ENCODE peak calls at places on chromosomes 5 and 9, in four cellular contexts. One of them, this sample, is unnamed.

GRCh38 chr5:101942321-101942882 is 353.7 kb downstream of the SLCO4C1 start:
- DNase-seq in AG09309: no peak
- DNase-seq in effector memory CD4-positive, alpha-beta T cell: no peak
- DNase-seq in left ventricle myocardium inferior: no peak
- DNase-seq in this sample: no peak

GRCh38 chr5:92939428-92939827 is 641.6 kb downstream of the NR2F1-AS1 start:
- DNase-seq in AG09309: no peak
- DNase-seq in effector memory CD4-positive, alpha-beta T cell: no peak
- DNase-seq in left ventricle myocardium inferior: no peak
- DNase-seq in this sample: no peak

GRCh38 chr5:66209350-66209749 is 65.2 kb downstream of the SREK1 start:
- DNase-seq in AG09309: no peak
- DNase-seq in effector memory CD4-positive, alpha-beta T cell: no peak
- DNase-seq in left ventricle myocardium inferior: no peak
- DNase-seq in this sample: no peak

GRCh38 chr5:80871541-80871961 is 88.6 kb upstream of the RASGRF2 start:
- DNase-seq in AG09309: no peak
- DNase-seq in effector memory CD4-positive, alpha-beta T cell: no peak
- DNase-seq in left ventricle myocardium inferior: no peak
- DNase-seq in this sample: no peak

GRCh38 chr9:111969061-111969460 is 72.4 kb downstream of the UGCG start:
- DNase-seq in AG09309: no peak
- DNase-seq in effector memory CD4-positive, alpha-beta T cell: no peak
- DNase-seq in left ventricle myocardium inferior: no peak
- DNase-seq in this sample: no peak

GRCh38 chr5:104817127-104817526 is 1254.5 kb upstream of the NUDT12 start:
- DNase-seq in AG09309: no peak
- DNase-seq in effector memory CD4-positive, alpha-beta T cell: no peak
- DNase-seq in left ventricle myocardium inferior: no peak
- DNase-seq in this sample: no peak

GRCh38 chr9:27272103-27272502 is 24.8 kb downstream of the EQTN start:
- DNase-seq in AG09309: no peak
- DNase-seq in effector memory CD4-positive, alpha-beta T cell: no peak
- DNase-seq in left ventricle myocardium inferior: no peak
- DNase-seq in this sample: no peak

GRCh38 chr9:137311971-137312851 is 10.1 kb upstream of the NRARP start:
- DNase-seq in AG09309: no peak
- DNase-seq in effector memory CD4-positive, alpha-beta T cell: no peak
- DNase-seq in left ventricle myocardium inferior: peak
- DNase-seq in this sample: no peak

GRCh38 chr9:18909140-18910018 is 123.6 kb downstream of the SAXO1 start:
- DNase-seq in AG09309: no peak
- DNase-seq in effector memory CD4-positive, alpha-beta T cell: no peak
- DNase-seq in left ventricle myocardium inferior: no peak
- DNase-seq in this sample: no peak

GRCh38 chr5:133361922-133362321 is 250.4 kb downstream of the FSTL4 start:
- DNase-seq in AG09309: no peak
- DNase-seq in effector memory CD4-positive, alpha-beta T cell: no peak
- DNase-seq in left ventricle myocardium inferior: no peak
- DNase-seq in this sample: no peak

GRCh38 chr5:14250778-14251711 is 107.9 kb downstream of the TRIO start:
- DNase-seq in AG09309: no peak
- DNase-seq in effector memory CD4-positive, alpha-beta T cell: no peak
- DNase-seq in left ventricle myocardium inferior: no peak
- DNase-seq in this sample: no peak

GRCh38 chr9:38047301-38048251 is 21.5 kb downstream of the SHB start:
- DNase-seq in AG09309: peak
- DNase-seq in effector memory CD4-positive, alpha-beta T cell: no peak
- DNase-seq in left ventricle myocardium inferior: peak
- DNase-seq in this sample: no peak

GRCh38 chr5:156684216-156684615 is 165.9 kb upstream of the PPP1R2B start:
- DNase-seq in AG09309: no peak
- DNase-seq in effector memory CD4-positive, alpha-beta T cell: no peak
- DNase-seq in left ventricle myocardium inferior: no peak
- DNase-seq in this sample: no peak

GRCh38 chr5:136058031-136058971 is 29.5 kb downstream of the TGFBI start:
- DNase-seq in AG09309: peak
- DNase-seq in effector memory CD4-positive, alpha-beta T cell: no peak
- DNase-seq in left ventricle myocardium inferior: peak
- DNase-seq in this sample: peak

GRCh38 chr9:14438232-14438966 is 124.5 kb upstream of the NFIB start:
- DNase-seq in AG09309: no peak
- DNase-seq in effector memory CD4-positive, alpha-beta T cell: no peak
- DNase-seq in left ventricle myocardium inferior: no peak
- DNase-seq in this sample: no peak

GRCh38 chr9:14692536-14692917 is 705 bp downstream of the ZDHHC21 start:
- DNase-seq in AG09309: no peak
- DNase-seq in effector memory CD4-positive, alpha-beta T cell: no peak
- DNase-seq in left ventricle myocardium inferior: no peak
- DNase-seq in this sample: no peak

GRCh38 chr5:151572657-151573368 is 18.3 kb downstream of the FAT2 start:
- DNase-seq in AG09309: no peak
- DNase-seq in effector memory CD4-positive, alpha-beta T cell: no peak
- DNase-seq in left ventricle myocardium inferior: no peak
- DNase-seq in this sample: no peak

GRCh38 chr5:157575096-157575872 is at the start of gene ADAM19:
- DNase-seq in AG09309: no peak
- DNase-seq in effector memory CD4-positive, alpha-beta T cell: no peak
- DNase-seq in left ventricle myocardium inferior: peak
- DNase-seq in this sample: no peak

GRCh38 chr9:112012026-112012902 is 115.7 kb downstream of the UGCG start:
- DNase-seq in AG09309: peak
- DNase-seq in effector memory CD4-positive, alpha-beta T cell: no peak
- DNase-seq in left ventricle myocardium inferior: peak
- DNase-seq in this sample: peak

GRCh38 chr5:181217111-181217804 is 5.8 kb upstream of the TRIM41 start:
- DNase-seq in AG09309: no peak
- DNase-seq in effector memory CD4-positive, alpha-beta T cell: peak
- DNase-seq in left ventricle myocardium inferior: peak
- DNase-seq in this sample: no peak

GRCh38 chr5:87526131-87526530 is 113.4 kb upstream of the CCNH start:
- DNase-seq in AG09309: no peak
- DNase-seq in effector memory CD4-positive, alpha-beta T cell: no peak
- DNase-seq in left ventricle myocardium inferior: no peak
- DNase-seq in this sample: no peak

GRCh38 chr5:113118298-113118697 is 141.7 kb downstream of the DCP2 start:
- DNase-seq in AG09309: no peak
- DNase-seq in effector memory CD4-positive, alpha-beta T cell: no peak
- DNase-seq in left ventricle myocardium inferior: no peak
- DNase-seq in this sample: no peak

GRCh38 chr5:66164044-66164790 is 20.1 kb downstream of the SREK1 start:
- DNase-seq in AG09309: peak
- DNase-seq in effector memory CD4-positive, alpha-beta T cell: no peak
- DNase-seq in left ventricle myocardium inferior: no peak
- DNase-seq in this sample: peak

GRCh38 chr9:122810306-122810946 is 10.5 kb downstream of the OR1K1 start:
- DNase-seq in AG09309: peak
- DNase-seq in effector memory CD4-positive, alpha-beta T cell: peak
- DNase-seq in left ventricle myocardium inferior: peak
- DNase-seq in this sample: no peak

GRCh38 chr5:149414405-149415244 is 35.5 kb upstream of the IL17B start:
- DNase-seq in AG09309: no peak
- DNase-seq in effector memory CD4-positive, alpha-beta T cell: no peak
- DNase-seq in left ventricle myocardium inferior: peak
- DNase-seq in this sample: peak

GRCh38 chr5:103582364-103582763 is 19.8 kb upstream of the NUDT12 start:
- DNase-seq in AG09309: no peak
- DNase-seq in effector memory CD4-positive, alpha-beta T cell: no peak
- DNase-seq in left ventricle myocardium inferior: no peak
- DNase-seq in this sample: no peak

GRCh38 chr9:93155716-93156474 is 21.8 kb upstream of the NINJ1 start:
- DNase-seq in AG09309: no peak
- DNase-seq in effector memory CD4-positive, alpha-beta T cell: no peak
- DNase-seq in left ventricle myocardium inferior: no peak
- DNase-seq in this sample: no peak

GRCh38 chr5:78526049-78526525 is 122.5 kb downstream of the LHFPL2 start:
- DNase-seq in AG09309: no peak
- DNase-seq in effector memory CD4-positive, alpha-beta T cell: no peak
- DNase-seq in left ventricle myocardium inferior: no peak
- DNase-seq in this sample: peak

DNA sequence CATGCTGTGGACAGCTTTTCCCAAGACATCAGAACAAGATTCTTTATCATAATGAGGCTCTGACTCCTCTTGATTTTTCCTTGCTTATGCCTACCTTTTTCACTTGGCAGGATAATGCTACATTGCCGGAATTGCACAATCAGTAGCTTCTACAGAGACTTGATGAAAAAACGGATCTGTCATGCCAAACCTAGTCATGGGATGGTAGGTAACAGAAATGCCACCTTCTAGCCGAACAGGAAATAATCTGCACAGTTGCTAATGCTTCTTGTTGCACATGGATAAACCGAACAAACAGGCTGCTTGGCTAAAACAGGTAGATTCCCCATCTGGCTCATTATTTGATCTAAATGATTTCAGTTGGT is 47.3 kb downstream of the RAPGEF1 start:
- DNase-seq in AG09309: no peak
- DNase-seq in effector memory CD4-positive, alpha-beta T cell: no peak
- DNase-seq in left ventricle myocardium inferior: no peak
- DNase-seq in this sample: no peak
- H3K4me3 ChIP-seq in AG09309: no peak
- H3K4me3 ChIP-seq in effector memory CD4-positive, alpha-beta T cell: no peak
- H3K4me3 ChIP-seq in left ventricle myocardium inferior: no peak
- H3K4me3 ChIP-seq in this sample: no peak

GRCh38 chr9:109166771-109167601 is at the start of gene FRRS1L:
- DNase-seq in AG09309: no peak
- DNase-seq in effector memory CD4-positive, alpha-beta T cell: no peak
- DNase-seq in left ventricle myocardium inferior: no peak
- DNase-seq in this sample: no peak
- H3K4me3 ChIP-seq in AG09309: peak
- H3K4me3 ChIP-seq in effector memory CD4-positive, alpha-beta T cell: no peak
- H3K4me3 ChIP-seq in left ventricle myocardium inferior: peak
- H3K4me3 ChIP-seq in this sample: peak

DNA sequence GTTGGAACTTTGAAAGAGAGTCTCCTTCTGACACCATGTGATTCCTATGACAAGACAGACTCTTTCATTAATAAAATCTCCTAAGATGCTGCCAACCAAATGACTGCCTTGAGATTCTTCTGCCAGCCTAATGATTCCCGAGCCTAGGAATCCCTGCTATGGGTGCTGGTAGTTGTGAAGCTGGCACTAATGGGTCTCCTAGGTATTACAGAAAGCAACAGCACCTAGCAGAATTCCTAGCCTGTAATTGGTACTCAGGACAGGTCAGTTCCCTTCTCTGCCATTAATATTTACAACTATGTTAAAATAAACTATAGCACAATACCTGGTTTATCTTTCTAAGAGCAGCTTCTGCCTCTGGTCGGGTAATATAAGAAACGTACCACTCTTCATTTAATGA is 19.3 kb downstream of the C5orf58 start:
- DNase-seq in AG09309: no peak
- DNase-seq in effector memory CD4-positive, alpha-beta T cell: no peak
- DNase-seq in left ventricle myocardium inferior: no peak
- DNase-seq in this sample: no peak
- H3K4me3 ChIP-seq in AG09309: no peak
- H3K4me3 ChIP-seq in effector memory CD4-positive, alpha-beta T cell: no peak
- H3K4me3 ChIP-seq in left ventricle myocardium inferior: no peak
- H3K4me3 ChIP-seq in this sample: no peak

GRCh38 chr9:35776018-35776417 is 15.4 kb upstream of the NPR2 start:
- DNase-seq in AG09309: no peak
- DNase-seq in effector memory CD4-positive, alpha-beta T cell: no peak
- DNase-seq in left ventricle myocardium inferior: no peak
- DNase-seq in this sample: no peak
- H3K4me3 ChIP-seq in AG09309: no peak
- H3K4me3 ChIP-seq in effector memory CD4-positive, alpha-beta T cell: no peak
- H3K4me3 ChIP-seq in left ventricle myocardium inferior: no peak
- H3K4me3 ChIP-seq in this sample: no peak

GRCh38 chr5:109350537-109351270 is 59.1 kb downstream of the PJA2 start:
- DNase-seq in AG09309: no peak
- DNase-seq in effector memory CD4-positive, alpha-beta T cell: no peak
- DNase-seq in left ventricle myocardium inferior: no peak
- DNase-seq in this sample: no peak

GRCh38 chr5:109349419-109349818 is 60.4 kb downstream of the PJA2 start:
- DNase-seq in AG09309: no peak
- DNase-seq in effector memory CD4-positive, alpha-beta T cell: no peak
- DNase-seq in left ventricle myocardium inferior: no peak
- DNase-seq in this sample: no peak

GRCh38 chr5:109347252-109347888 is 62.4 kb downstream of the PJA2 start:
- DNase-seq in AG09309: no peak
- DNase-seq in effector memory CD4-positive, alpha-beta T cell: no peak
- DNase-seq in left ventricle myocardium inferior: no peak
- DNase-seq in this sample: no peak

GRCh38 chr5:109340351-109340750 is 69.4 kb downstream of the PJA2 start:
- DNase-seq in AG09309: no peak
- DNase-seq in effector memory CD4-positive, alpha-beta T cell: no peak
- DNase-seq in left ventricle myocardium inferior: no peak
- DNase-seq in this sample: no peak

GRCh38 chr5:109345699-109346098 is 64.1 kb downstream of the PJA2 start:
- DNase-seq in AG09309: no peak
- DNase-seq in effector memory CD4-positive, alpha-beta T cell: no peak
- DNase-seq in left ventricle myocardium inferior: no peak
- DNase-seq in this sample: no peak
- H3K4me3 ChIP-seq in AG09309: no peak
- H3K4me3 ChIP-seq in effector memory CD4-positive, alpha-beta T cell: no peak
- H3K4me3 ChIP-seq in left ventricle myocardium inferior: no peak
- H3K4me3 ChIP-seq in this sample: no peak

GRCh38 chr5:177363565-177363964 is 5.8 kb downstream of the RGS14 start:
- DNase-seq in AG09309: no peak
- DNase-seq in effector memory CD4-positive, alpha-beta T cell: no peak
- DNase-seq in left ventricle myocardium inferior: no peak
- DNase-seq in this sample: no peak
- H3K4me3 ChIP-seq in AG09309: peak
- H3K4me3 ChIP-seq in effector memory CD4-positive, alpha-beta T cell: peak
- H3K4me3 ChIP-seq in left ventricle myocardium inferior: peak
- H3K4me3 ChIP-seq in this sample: peak

GRCh38 chr5:154476343-154477213 is 1.4 kb downstream of the HAND1 start:
- DNase-seq in AG09309: no peak
- DNase-seq in effector memory CD4-positive, alpha-beta T cell: no peak
- DNase-seq in left ventricle myocardium inferior: no peak
- DNase-seq in this sample: no peak

GRCh38 chr5:154478752-154479159 is 729 bp upstream of the HAND1 start:
- DNase-seq in AG09309: no peak
- DNase-seq in effector memory CD4-positive, alpha-beta T cell: no peak
- DNase-seq in left ventricle myocardium inferior: no peak
- DNase-seq in this sample: no peak

GRCh38 chr5:154478224-154478565 is at the start of gene HAND1:
- DNase-seq in AG09309: no peak
- DNase-seq in effector memory CD4-positive, alpha-beta T cell: no peak
- DNase-seq in left ventricle myocardium inferior: peak
- DNase-seq in this sample: no peak

GRCh38 chr5:154479160-154479943 is 1.3 kb upstream of the HAND1 start:
- DNase-seq in AG09309: no peak
- DNase-seq in effector memory CD4-positive, alpha-beta T cell: no peak
- DNase-seq in left ventricle myocardium inferior: no peak
- DNase-seq in this sample: no peak

GRCh38 chr5:154477382-154478223 is 424 bp downstream of the HAND1 start:
- DNase-seq in AG09309: no peak
- DNase-seq in effector memory CD4-positive, alpha-beta T cell: no peak
- DNase-seq in left ventricle myocardium inferior: no peak
- DNase-seq in this sample: no peak
- H3K4me3 ChIP-seq in AG09309: peak
- H3K4me3 ChIP-seq in effector memory CD4-positive, alpha-beta T cell: peak
- H3K4me3 ChIP-seq in left ventricle myocardium inferior: peak
- H3K4me3 ChIP-seq in this sample: peak

GRCh38 chr9:132411091-132411508 is 1.1 kb downstream of the CFAP77 start:
- DNase-seq in AG09309: no peak
- DNase-seq in effector memory CD4-positive, alpha-beta T cell: peak
- DNase-seq in left ventricle myocardium inferior: peak
- DNase-seq in this sample: no peak
- H3K4me3 ChIP-seq in AG09309: no peak
- H3K4me3 ChIP-seq in effector memory CD4-positive, alpha-beta T cell: peak
- H3K4me3 ChIP-seq in left ventricle myocardium inferior: peak
- H3K4me3 ChIP-seq in this sample: no peak

GRCh38 chr9:106643211-106643930 is 219.6 kb upstream of the ZNF462 start:
- DNase-seq in AG09309: no peak
- DNase-seq in effector memory CD4-positive, alpha-beta T cell: no peak
- DNase-seq in left ventricle myocardium inferior: no peak
- DNase-seq in this sample: no peak
- H3K4me3 ChIP-seq in AG09309: no peak
- H3K4me3 ChIP-seq in effector memory CD4-positive, alpha-beta T cell: no peak
- H3K4me3 ChIP-seq in left ventricle myocardium inferior: no peak
- H3K4me3 ChIP-seq in this sample: no peak

This sample was measured in skeletal muscle cell.